ENCODE peak calls at places on chromosomes 4 and X, in ten cellular contexts. P is RWPE1; C is cardiac muscle cell; G is AG04450; N is tibial artery; L is IMR-90; J is SJSA1; M is endodermal cell; O is CD8-positive, alpha-beta memory T cell; V is mammary epithelial cell. K is an unnamed sample.

GRCh38 chr4:4848540-4848939 is 10.9 kb upstream of the MSX1 start:
- DNase-seq in P (no peak), M (peak), O (no peak), J (no peak), C (no peak), G (no peak), N (peak), V (no peak), L (no peak), K (no peak)

GRCh38 chrX:23554304-23554703 is 113.0 kb upstream of the PRDX4 start:
- DNase-seq in J (peak), V (peak), C (peak), G (peak), N (no peak), L (peak), M (no peak), O (no peak), P (peak), K (peak)

GRCh38 chr4:149164282-149164681 is 651.4 kb downstream of the IQCM start:
- DNase-seq in J (peak), O (no peak), N (no peak), C (peak), V (no peak), M (peak), P (no peak), L (peak), G (peak), K (peak)

GRCh38 chr4:175373031-175373430 is 439.0 kb downstream of the GPM6A start:
- DNase-seq in C (no peak), P (no peak), M (no peak), V (no peak), L (peak), J (no peak), O (no peak), G (no peak), N (no peak), K (no peak)

GRCh38 chrX:134025986-134026731 is 40.8 kb upstream of the GPC3 start:
- DNase-seq in M (peak), N (no peak), O (no peak), G (no peak), J (no peak), C (no peak), V (no peak), L (no peak), P (no peak), K (no peak)

GRCh38 chr4:121658125-121658524 is 38.7 kb downstream of the ANXA5 start:
- DNase-seq in G (no peak), V (peak), P (no peak), M (no peak), C (no peak), L (no peak), J (no peak), N (no peak), O (no peak), K (no peak)

GRCh38 chrX:129780441-129781105 is 824 bp downstream of the SASH3 start:
- DNase-seq in L (no peak), M (no peak), V (no peak), O (no peak), J (no peak), G (no peak), C (no peak), N (no peak), P (no peak), K (no peak)

GRCh38 chr4:142331132-142331531 is 515.0 kb downstream of the INPP4B start:
- DNase-seq in O (no peak), P (no peak), L (no peak), N (no peak), J (no peak), M (no peak), C (peak), G (no peak), V (no peak), K (no peak)

GRCh38 chrX:155893513-155893912 is 12.4 kb downstream of the VAMP7 start:
- DNase-seq in J (no peak), P (no peak), C (no peak), M (no peak), O (no peak), L (no peak), G (no peak), N (no peak), V (no peak), K (no peak)

GRCh38 chrX:53317365-53318069 is 36.1 kb upstream of the IQSEC2 start:
- DNase-seq in P (peak), N (peak), O (peak), L (peak), G (no peak), C (peak), M (peak), V (peak), J (peak), K (peak)

GRCh38 chr4:11765849-11766453 is 337.3 kb upstream of the HS3ST1 start:
- DNase-seq in C (peak), J (no peak), L (peak), O (no peak), M (peak), P (peak), V (peak), N (no peak), G (no peak), K (peak)

GRCh38 chr4:105208556-105208955 is 61.9 kb downstream of the TET2 start:
- DNase-seq in M (no peak), G (no peak), J (no peak), P (no peak), N (no peak), L (no peak), C (no peak), O (no peak), V (no peak), K (peak)

GRCh38 chrX:23667239-23668177 is at the start of gene PRDX4:
- DNase-seq in C (peak), M (peak), P (peak), O (peak), N (peak), J (peak), G (peak), V (peak), L (peak), K (peak)

GRCh38 chr4:184250795-184251679 is 33.4 kb upstream of the ENPP6 start:
- DNase-seq in M (no peak), O (peak), P (peak), G (peak), C (peak), N (no peak), L (peak), J (peak), V (peak), K (peak)

GRCh38 chrX:41300758-41301437 is 33.1 kb upstream of the DDX3X start:
- DNase-seq in O (no peak), V (no peak), C (peak), J (peak), M (no peak), P (no peak), N (no peak), G (no peak), L (peak), K (no peak)

GRCh38 chrX:6021316-6022091 is 207.2 kb downstream of the NLGN4X start:
- DNase-seq in M (peak), L (peak), N (no peak), O (no peak), P (no peak), C (peak), G (no peak), V (peak), J (peak), K (peak)

GRCh38 chrX:149453030-149453429 is 52.1 kb downstream of the IDS start:
- DNase-seq in C (peak), N (no peak), G (no peak), L (peak), O (no peak), P (peak), M (no peak), V (peak), J (peak), K (no peak)

GRCh38 chr4:828641-829271 is 2.8 kb upstream of the CPLX1 start:
- DNase-seq in V (no peak), P (no peak), J (no peak), N (peak), C (peak), G (no peak), L (no peak), O (no peak), M (peak), K (no peak)

GRCh38 chr4:53587123-53587522 is 4.2 kb downstream of the LNX1 start:
- DNase-seq in V (no peak), P (no peak), J (no peak), M (no peak), G (no peak), C (no peak), L (no peak), N (no peak), O (no peak), K (no peak)

GRCh38 chrX:17242470-17242869 is 132.5 kb upstream of the NHS start:
- DNase-seq in J (peak), G (peak), P (peak), M (peak), O (peak), C (peak), N (peak), L (peak), V (peak), K (peak)

GRCh38 chr4:52157641-52158316 is 106.7 kb downstream of the SPATA18 start:
- DNase-seq in N (no peak), J (no peak), G (no peak), O (no peak), C (peak), V (no peak), L (no peak), P (no peak), M (no peak), K (no peak)

GRCh38 chrX:30533261-30533660 is 44.3 kb downstream of the TASL start:
- DNase-seq in N (no peak), O (no peak), C (peak), M (no peak), J (no peak), L (peak), G (no peak), V (peak), P (no peak), K (no peak)

GRCh38 chr4:48801739-48802138 is 21.7 kb upstream of the FRYL start:
- DNase-seq in M (no peak), P (no peak), J (peak), G (no peak), V (no peak), N (no peak), O (no peak), L (no peak), C (peak), K (no peak)

GRCh38 chr4:107258359-107258758 is 222.2 kb upstream of the DKK2 start:
- DNase-seq in M (no peak), P (peak), L (peak), G (peak), N (no peak), V (peak), J (no peak), O (no peak), C (peak), K (no peak)

GRCh38 chrX:23952984-23953907 is 45.4 kb downstream of the CXorf58 start:
- DNase-seq in V (no peak), L (no peak), O (peak), C (no peak), N (no peak), P (no peak), J (no peak), M (peak), G (no peak), K (no peak)

GRCh38 chr4:74483226-74483911 is 38.4 kb downstream of the AREG start:
- DNase-seq in L (no peak), M (no peak), N (no peak), G (no peak), C (no peak), J (no peak), O (no peak), V (no peak), P (no peak), K (no peak)

DNA sequence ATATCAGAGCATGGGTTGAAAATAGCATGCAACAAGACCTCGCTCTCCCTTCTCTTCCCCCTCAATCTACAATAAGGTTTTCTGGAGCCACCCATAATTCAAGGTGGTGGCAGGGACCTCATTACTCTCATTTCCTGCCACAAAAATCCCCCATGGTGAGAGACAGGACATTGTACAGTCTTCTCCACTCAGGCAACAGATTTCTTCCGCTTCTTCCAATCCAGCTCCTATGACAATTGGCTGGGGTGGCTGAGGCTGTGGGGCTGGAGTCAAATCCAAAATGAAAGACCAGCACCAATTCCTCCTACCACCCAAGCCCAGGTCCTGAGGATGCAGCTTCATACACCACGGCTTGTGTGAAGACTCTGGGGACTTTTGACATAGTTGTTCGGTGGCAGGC is 40.3 kb upstream of the NKRF start:
- DNase-seq in O (peak), P (no peak), V (no peak), N (no peak), J (no peak), M (no peak), C (no peak), G (no peak), L (no peak), K (no peak)
- H3K27ac ChIP-seq in O (no peak), P (no peak), V (no peak), N (no peak), J (no peak), M (no peak), C (no peak), G (no peak), L (no peak), K (no peak)

GRCh38 chr4:139889194-139889762 is 223.7 kb downstream of the MGST2 start:
- DNase-seq in C (no peak), O (no peak), P (peak), M (no peak), N (no peak), J (no peak), G (no peak), L (no peak), V (peak), K (no peak)

GRCh38 chr4:139887962-139888735 is 222.5 kb downstream of the MGST2 start:
- DNase-seq in M (peak), G (no peak), L (no peak), C (no peak), P (peak), J (no peak), V (peak), O (no peak), N (no peak), K (no peak)

GRCh38 chr4:139886798-139887197 is 221.2 kb downstream of the MGST2 start:
- DNase-seq in C (no peak), L (no peak), G (no peak), N (no peak), J (peak), P (no peak), V (no peak), O (no peak), M (no peak), K (no peak)

GRCh38 chr4:139889901-139890300 is 224.3 kb downstream of the MGST2 start:
- DNase-seq in L (no peak), C (no peak), N (no peak), M (no peak), G (no peak), V (no peak), O (no peak), P (no peak), J (no peak), K (no peak)

GRCh38 chr4:139887378-139887801 is 221.8 kb downstream of the MGST2 start:
- DNase-seq in M (no peak), C (no peak), J (peak), O (no peak), N (no peak), V (peak), G (no peak), L (peak), P (peak), K (no peak)
- H3K27ac ChIP-seq in M (no peak), C (peak), J (peak), O (no peak), N (peak), V (peak), G (no peak), L (no peak), P (peak), K (no peak)

GRCh38 chrX:76420237-76420636 is 7.3 kb upstream of the MAGEE1 start:
- DNase-seq in G (no peak), O (no peak), P (no peak), M (no peak), N (no peak), J (no peak), V (no peak), C (no peak), L (no peak), K (no peak)
- H3K27ac ChIP-seq in G (no peak), O (no peak), P (no peak), M (no peak), N (no peak), J (no peak), V (no peak), C (no peak), L (no peak), K (no peak)

GRCh38 chr4:67580577-67580976 is 22.1 kb downstream of the STAP1 start:
- DNase-seq in P (no peak), J (no peak), V (no peak), O (no peak), L (no peak), M (no peak), G (no peak), N (no peak), C (no peak), K (no peak)

GRCh38 chr4:67581913-67582312 is 23.4 kb downstream of the STAP1 start:
- DNase-seq in P (no peak), V (no peak), C (no peak), O (no peak), G (no peak), J (no peak), L (no peak), N (no peak), M (no peak), K (no peak)

GRCh38 chr4:67584496-67584895 is 26.0 kb downstream of the STAP1 start:
- DNase-seq in G (no peak), O (no peak), V (no peak), M (no peak), N (no peak), P (no peak), L (no peak), J (no peak), C (no peak), K (no peak)

GRCh38 chr4:67576538-67576937 is 18.0 kb downstream of the STAP1 start:
- DNase-seq in N (no peak), C (no peak), P (no peak), V (no peak), G (no peak), O (no peak), M (no peak), L (no peak), J (no peak), K (no peak)

GRCh38 chr4:67581208-67581857 is 22.8 kb downstream of the STAP1 start:
- DNase-seq in G (no peak), M (no peak), N (no peak), O (peak), C (no peak), L (no peak), J (no peak), P (no peak), V (no peak), K (no peak)
- H3K27ac ChIP-seq in G (no peak), M (no peak), N (no peak), O (no peak), C (no peak), L (no peak), J (no peak), P (no peak), V (no peak), K (no peak)

DNA sequence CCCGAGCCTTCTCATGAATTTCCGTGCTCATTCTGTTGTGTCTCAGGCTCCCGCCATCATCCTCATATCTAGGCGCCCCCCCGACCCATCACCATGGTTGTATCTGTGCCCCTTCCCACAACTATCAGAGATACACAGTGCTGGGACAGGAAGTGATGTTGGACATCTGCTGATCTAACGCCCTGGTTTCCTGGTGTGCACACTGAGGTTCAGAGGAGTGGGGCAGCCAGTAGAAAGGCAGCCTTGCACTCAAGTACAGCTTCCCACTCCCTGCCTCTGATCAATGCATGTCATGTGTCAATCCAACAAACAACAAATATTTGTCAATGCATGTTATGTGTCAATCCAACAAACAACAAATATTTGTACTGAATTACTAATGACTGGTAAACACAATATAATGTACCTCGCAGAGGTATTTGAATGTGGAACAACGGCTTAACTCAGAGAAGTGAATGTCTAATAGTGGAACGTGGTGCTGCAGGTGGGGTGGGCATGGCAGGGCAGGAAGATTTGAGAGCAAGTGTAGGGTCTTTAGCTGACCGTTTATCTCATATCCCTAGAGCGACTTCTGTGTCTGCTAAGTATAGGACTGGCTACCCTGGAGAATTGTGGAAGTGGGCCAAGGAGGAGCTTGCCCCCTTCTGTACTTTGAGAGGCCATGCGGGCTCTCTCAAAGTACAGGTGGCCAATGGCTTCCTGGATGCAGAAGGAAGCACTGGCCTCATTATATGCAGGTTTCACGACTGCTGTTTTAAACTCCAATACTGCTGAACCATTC is 10.3 kb upstream of the SEL1L3 start:
- DNase-seq in L (no peak), C (no peak), G (no peak), V (no peak), O (no peak), N (no peak), P (no peak), J (no peak), M (no peak), K (no peak)
- H3K27ac ChIP-seq in L (no peak), C (no peak), G (no peak), V (no peak), O (no peak), N (no peak), P (no peak), J (no peak), M (no peak), K (no peak)

DNA sequence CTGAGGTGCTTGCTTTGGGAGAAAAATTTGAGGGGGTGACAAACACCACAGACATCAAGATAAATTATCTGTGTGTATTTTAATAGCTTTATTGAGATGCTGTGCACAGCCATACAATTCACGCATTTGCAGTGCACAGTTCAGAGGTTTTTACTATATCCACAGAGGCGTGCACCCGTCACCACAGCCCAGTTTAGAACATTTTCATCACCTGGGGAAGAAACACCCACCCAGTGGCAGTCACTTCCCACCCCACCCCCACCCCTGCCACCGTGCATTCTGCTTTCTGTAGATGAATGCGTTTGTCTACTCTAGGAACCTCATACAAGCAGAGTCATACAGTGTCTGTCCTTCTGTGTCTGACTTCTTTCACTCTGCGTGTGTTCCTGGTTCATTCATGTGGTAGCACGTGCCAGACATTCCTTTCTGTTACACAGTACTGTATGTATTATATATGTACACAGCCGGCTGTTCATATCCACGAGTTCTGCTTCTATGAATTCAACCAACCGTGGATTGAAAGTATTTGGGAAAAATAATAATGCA is 122.8 kb downstream of the TBL1X start:
- DNase-seq in M (no peak), L (no peak), C (no peak), V (no peak), O (no peak), J (no peak), N (no peak), G (no peak), P (no peak), K (no peak)
- H3K27ac ChIP-seq in M (no peak), L (no peak), C (no peak), V (no peak), O (no peak), J (no peak), N (no peak), G (no peak), P (no peak), K (no peak)

DNA sequence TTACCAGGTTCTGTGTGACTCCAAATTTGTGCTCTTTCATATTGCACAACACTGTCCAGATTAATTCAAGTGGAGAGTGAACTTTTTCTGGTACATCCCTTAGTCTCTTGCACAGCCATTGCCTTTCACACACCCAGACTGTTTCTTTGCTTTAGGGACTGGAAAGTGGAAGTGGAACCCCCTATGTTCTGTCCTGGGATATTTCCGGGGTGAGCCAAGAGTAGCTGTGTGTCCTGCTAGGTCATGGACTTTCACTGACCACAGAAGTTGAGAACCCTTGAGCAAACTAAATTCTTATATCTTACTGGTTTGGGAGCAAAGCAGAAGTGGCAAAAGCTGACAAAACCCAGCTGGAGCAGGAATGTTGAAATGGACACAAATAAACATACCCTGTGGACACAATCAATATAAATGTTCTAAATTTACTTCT is 10.3 kb upstream of the VSIG4 start:
- DNase-seq in N (no peak), P (no peak), C (no peak), V (no peak), G (no peak), O (no peak), L (no peak), M (no peak), J (no peak), K (no peak)
- H3K27ac ChIP-seq in N (no peak), P (no peak), C (no peak), V (no peak), G (no peak), O (no peak), L (no peak), M (no peak), J (no peak), K (no peak)